ENCODE peak calls at places on chromosomes 12 and 14, in four cellular contexts. One of them, this sample, is unnamed.

GRCh38 chr12:115070313-115070712 is 386.3 kb upstream of the TBX3 start:
- DNase-seq in HepG2: no peak
- DNase-seq in K562: no peak
- DNase-seq in SK-N-SH: no peak
- DNase-seq in this sample: no peak

GRCh38 chr12:22173154-22173553 is 127.1 kb downstream of the CMAS start:
- DNase-seq in HepG2: no peak
- DNase-seq in K562: no peak
- DNase-seq in SK-N-SH: no peak
- DNase-seq in this sample: no peak

GRCh38 chr12:7989827-7990491 is 42.6 kb upstream of the FOXJ2 start:
- DNase-seq in SK-N-SH: no peak
- DNase-seq in K562: peak; percentile 58
- DNase-seq in HepG2: no peak
- DNase-seq in this sample: no peak

GRCh38 chr12:3278681-3279414 is 201.7 kb downstream of the TSPAN9 start:
- DNase-seq in K562: no peak
- DNase-seq in HepG2: no peak
- DNase-seq in SK-N-SH: no peak
- DNase-seq in this sample: no peak

GRCh38 chr12:103334447-103334846 is 161.3 kb downstream of the C12orf42 start:
- DNase-seq in SK-N-SH: no peak
- DNase-seq in HepG2: no peak
- DNase-seq in K562: no peak
- DNase-seq in this sample: no peak

GRCh38 chr12:108633081-108633533 is 587 bp downstream of the SELPLG start:
- DNase-seq in HepG2: no peak
- DNase-seq in SK-N-SH: no peak
- DNase-seq in K562: no peak
- DNase-seq in this sample: no peak

GRCh38 chr12:53198470-53199110 is 8.5 kb downstream of the ITGB7 start:
- DNase-seq in K562: no peak
- DNase-seq in HepG2: no peak
- DNase-seq in SK-N-SH: no peak
- DNase-seq in this sample: no peak

GRCh38 chr14:70152081-70152480 is 36.7 kb downstream of the SLC8A3 start:
- DNase-seq in HepG2: no peak
- DNase-seq in K562: no peak
- DNase-seq in SK-N-SH: no peak
- DNase-seq in this sample: no peak

GRCh38 chr12:122730215-122731014 is at the start of gene HCAR1:
- DNase-seq in SK-N-SH: no peak
- DNase-seq in HepG2: peak; percentile 40
- DNase-seq in K562: no peak
- DNase-seq in this sample: peak; percentile 19

GRCh38 chr14:32087173-32087861 is 10.2 kb downstream of the ARHGAP5 start:
- DNase-seq in HepG2: peak; percentile 73
- DNase-seq in K562: peak; percentile 8
- DNase-seq in SK-N-SH: no peak
- DNase-seq in this sample: no peak

GRCh38 chr12:97308576-97309198 is 153.9 kb upstream of the RMST start:
- DNase-seq in HepG2: peak; percentile 39
- DNase-seq in SK-N-SH: no peak
- DNase-seq in K562: peak; percentile 50
- DNase-seq in this sample: no peak

GRCh38 chr12:77325505-77325904 is 260.1 kb upstream of the E2F7 start:
- DNase-seq in HepG2: no peak
- DNase-seq in K562: no peak
- DNase-seq in SK-N-SH: peak; percentile 54
- DNase-seq in this sample: peak; percentile 54

GRCh38 chr14:85529803-85530574 is at the start of gene FLRT2:
- DNase-seq in HepG2: no peak
- DNase-seq in SK-N-SH: no peak
- DNase-seq in K562: no peak
- DNase-seq in this sample: peak; percentile 33

GRCh38 chr14:74816124-74816523 is 53.0 kb downstream of the YLPM1 start:
- DNase-seq in SK-N-SH: no peak
- DNase-seq in K562: no peak
- DNase-seq in HepG2: no peak
- DNase-seq in this sample: no peak

GRCh38 chr12:7937867-7938506 is 2.0 kb upstream of the SLC2A3 start:
- DNase-seq in HepG2: no peak
- DNase-seq in K562: peak; percentile 84
- DNase-seq in SK-N-SH: no peak
- DNase-seq in this sample: no peak

GRCh38 chr14:54686219-54686870 is 119.4 kb downstream of the SAMD4A start:
- DNase-seq in SK-N-SH: no peak
- DNase-seq in K562: no peak
- DNase-seq in HepG2: no peak
- DNase-seq in this sample: no peak

GRCh38 chr14:31578266-31578665 is 17.1 kb downstream of the NUBPL start:
- DNase-seq in HepG2: no peak
- DNase-seq in SK-N-SH: no peak
- DNase-seq in K562: no peak
- DNase-seq in this sample: no peak

GRCh38 chr12:122848471-122849351 is 13.5 kb downstream of the HIP1R start:
- DNase-seq in HepG2: no peak
- DNase-seq in K562: no peak
- DNase-seq in SK-N-SH: no peak
- DNase-seq in this sample: no peak

GRCh38 chr12:118052324-118053070 is 8.5 kb downstream of the WSB2 start:
- DNase-seq in K562: no peak
- DNase-seq in SK-N-SH: no peak
- DNase-seq in HepG2: peak; percentile 99
- DNase-seq in this sample: no peak

GRCh38 chr12:88207921-88208640 is 66.0 kb downstream of the TMTC3 start:
- DNase-seq in K562: no peak
- DNase-seq in SK-N-SH: no peak
- DNase-seq in HepG2: no peak
- DNase-seq in this sample: no peak

GRCh38 chr12:124322271-124322998 is 27.5 kb downstream of the RFLNA start:
- DNase-seq in HepG2: no peak
- DNase-seq in SK-N-SH: no peak
- DNase-seq in K562: no peak
- DNase-seq in this sample: no peak

GRCh38 chr12:75979181-75979580 is 52.4 kb downstream of the PHLDA1 start:
- DNase-seq in SK-N-SH: no peak
- DNase-seq in K562: no peak
- DNase-seq in HepG2: no peak
- DNase-seq in this sample: no peak

GRCh38 chr12:96197503-96198272 is 3.5 kb downstream of the ELK3 start:
- DNase-seq in HepG2: no peak
- DNase-seq in SK-N-SH: no peak
- DNase-seq in K562: no peak
- DNase-seq in this sample: no peak

GRCh38 chr14:62206456-62206855 is 444.2 kb downstream of the SNAPC1 start:
- DNase-seq in SK-N-SH: no peak
- DNase-seq in HepG2: no peak
- DNase-seq in K562: no peak
- DNase-seq in this sample: no peak

GRCh38 chr12:25959069-25959961 is 833 bp downstream of the RASSF8 start:
- DNase-seq in HepG2: no peak
- DNase-seq in K562: no peak
- DNase-seq in SK-N-SH: peak; percentile 27
- DNase-seq in this sample: peak; percentile 57

GRCh38 chr12:49338830-49339463 is 2.0 kb upstream of the C1QL4 start:
- DNase-seq in HepG2: no peak
- DNase-seq in SK-N-SH: no peak
- DNase-seq in K562: no peak
- DNase-seq in this sample: no peak

GRCh38 chr14:29584992-29585391 is 342.7 kb downstream of the PRKD1 start:
- DNase-seq in HepG2: peak; percentile 32
- DNase-seq in K562: no peak
- DNase-seq in SK-N-SH: no peak
- DNase-seq in this sample: peak; percentile 43

GRCh38 chr12:116078396-116078795 is 199.1 kb downstream of the MED13L start:
- DNase-seq in SK-N-SH: no peak
- DNase-seq in HepG2: no peak
- DNase-seq in K562: no peak
- DNase-seq in this sample: no peak

GRCh38 chr12:116076399-116076798 is 201.1 kb downstream of the MED13L start:
- DNase-seq in SK-N-SH: no peak
- DNase-seq in K562: no peak
- DNase-seq in HepG2: no peak
- DNase-seq in this sample: no peak

GRCh38 chr12:116074686-116075085 is 202.8 kb downstream of the MED13L start:
- DNase-seq in HepG2: no peak
- DNase-seq in K562: no peak
- DNase-seq in SK-N-SH: no peak
- DNase-seq in this sample: no peak

GRCh38 chr12:116077431-116077830 is 200.1 kb downstream of the MED13L start:
- DNase-seq in SK-N-SH: no peak
- DNase-seq in K562: no peak
- DNase-seq in HepG2: no peak
- DNase-seq in this sample: no peak

GRCh38 chr12:116075251-116075650 is 202.2 kb downstream of the MED13L start:
- DNase-seq in K562: no peak
- DNase-seq in HepG2: no peak
- DNase-seq in SK-N-SH: no peak
- DNase-seq in this sample: no peak
- TF ChIP-seq FOXJ3 in K562: no peak
- TF ChIP-seq FOXJ3 in HepG2: no peak
- TF ChIP-seq FOXJ3 in SK-N-SH: no peak
- TF ChIP-seq FOXJ3 in this sample: no peak

DNA sequence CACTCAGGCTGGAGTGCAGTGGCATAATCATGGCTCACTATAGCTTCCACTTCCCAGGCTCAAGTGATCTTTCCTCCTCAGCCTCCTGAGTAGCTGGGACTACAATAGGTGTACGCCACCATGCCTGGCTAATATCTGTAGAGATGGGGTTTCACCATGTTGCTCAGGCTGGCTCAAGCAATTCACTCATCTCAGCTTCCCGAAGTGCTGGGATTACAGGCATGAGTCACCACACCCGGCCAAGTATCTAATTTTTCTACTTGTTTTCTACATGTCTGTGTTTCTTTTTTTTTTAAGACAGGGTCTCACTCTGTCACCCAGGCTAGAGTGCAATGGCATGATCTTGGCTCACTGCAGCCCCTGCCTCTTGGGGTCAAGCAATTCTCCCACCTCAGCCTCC is 119.7 kb upstream of the MED13L start:
- DNase-seq in HepG2: no peak
- DNase-seq in SK-N-SH: no peak
- DNase-seq in K562: no peak
- DNase-seq in this sample: no peak
- TF ChIP-seq FOXJ3 in HepG2: no peak
- TF ChIP-seq FOXJ3 in SK-N-SH: no peak
- TF ChIP-seq FOXJ3 in K562: no peak
- TF ChIP-seq FOXJ3 in this sample: no peak

DNA sequence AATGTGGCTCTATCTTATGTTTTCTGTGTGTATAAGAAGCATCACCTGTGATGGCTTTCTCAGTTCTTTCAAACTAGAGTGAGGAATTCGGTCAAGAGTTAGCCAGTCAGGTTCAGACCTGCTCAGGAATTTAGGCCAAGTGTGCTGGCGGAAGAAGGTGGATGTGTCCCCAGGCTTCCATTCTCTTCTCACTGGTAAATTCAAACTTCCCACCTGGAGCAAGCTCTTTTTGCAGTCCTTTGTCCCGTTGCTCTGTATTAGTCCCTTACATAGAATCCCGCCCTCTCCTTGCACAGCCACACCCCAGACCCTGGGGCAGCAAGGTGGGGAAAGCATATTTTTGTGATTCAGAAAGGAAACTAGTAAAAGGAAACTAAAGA is 124.7 kb upstream of the PWP1 start:
- DNase-seq in K562: no peak
- DNase-seq in SK-N-SH: no peak
- DNase-seq in HepG2: no peak
- DNase-seq in this sample: no peak
- TF ChIP-seq FOXJ3 in K562: no peak
- TF ChIP-seq FOXJ3 in SK-N-SH: no peak
- TF ChIP-seq FOXJ3 in HepG2: no peak
- TF ChIP-seq FOXJ3 in this sample: no peak

DNA sequence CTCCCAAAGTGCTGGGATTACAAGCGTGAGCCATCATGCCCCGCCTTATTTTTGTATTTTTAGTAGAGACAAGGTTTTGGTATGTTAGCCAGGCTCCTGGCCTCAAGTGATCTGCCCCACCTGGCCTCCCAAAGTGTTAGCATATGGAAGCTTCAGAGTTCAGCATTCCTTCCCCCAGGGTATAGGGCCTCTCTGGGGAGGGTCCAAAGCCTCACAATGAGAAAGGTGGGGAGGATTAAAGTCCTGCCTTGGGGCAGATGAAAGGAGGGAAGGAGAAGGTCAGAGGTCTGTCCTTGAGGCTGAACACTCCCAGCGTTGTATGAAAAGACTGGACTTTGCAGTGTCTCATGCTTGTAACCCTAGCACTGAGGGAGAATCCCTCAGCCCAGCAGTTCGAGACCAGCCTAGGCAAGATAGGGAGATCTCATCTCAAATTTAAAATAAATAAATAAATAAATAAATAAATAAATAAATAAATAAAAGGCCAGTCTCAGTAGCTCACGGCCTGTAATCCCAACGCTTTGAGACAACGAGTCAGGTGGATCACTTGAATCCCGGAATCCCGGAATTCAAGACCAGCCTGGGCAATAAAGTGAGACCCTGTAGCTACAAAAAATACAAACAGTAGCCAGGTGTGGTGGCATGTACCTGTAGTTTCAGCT is 22.0 kb upstream of the RCOR1 start:
- DNase-seq in K562: no peak
- DNase-seq in HepG2: peak; percentile 79
- DNase-seq in SK-N-SH: no peak
- DNase-seq in this sample: no peak
- TF ChIP-seq FOXJ3 in K562: no peak
- TF ChIP-seq FOXJ3 in HepG2: no peak
- TF ChIP-seq FOXJ3 in SK-N-SH: no peak
- TF ChIP-seq FOXJ3 in this sample: no peak

This sample was measured in WTC11.